ENCODE peak calls at places on chromosomes 16 and 17, in five cellular contexts. I is gastrocnemius medialis, D is lower lobe of right lung, E is cerebellum, U is aorta. J is an unnamed sample.

GRCh38 chr16:30009990-30010816 is 624 bp downstream of the DOC2A start:
- DNase-seq in I (no peak), D (no peak), E (peak), U (no peak), J (no peak)

GRCh38 chr16:20683812-20684211 is 13.7 kb downstream of the ACSM1 start:
- DNase-seq in I (no peak), D (no peak), E (no peak), U (no peak), J (no peak)

GRCh38 chr17:45314761-45315549 is 1.9 kb downstream of the MAP3K14 start:
- DNase-seq in I (no peak), D (no peak), E (no peak), U (no peak), J (no peak)

GRCh38 chr17:73591278-73592078 is 52.8 kb downstream of the SDK2 start:
- DNase-seq in I (no peak), D (no peak), E (no peak), U (no peak), J (no peak)

GRCh38 chr17:3772764-3773163 is 28.2 kb downstream of the ITGAE start:
- DNase-seq in I (no peak), D (no peak), E (no peak), U (no peak), J (no peak)

GRCh38 chr17:47802341-47803022 is 19.1 kb downstream of the OSBPL7 start:
- DNase-seq in I (no peak), D (no peak), E (peak), U (no peak), J (peak)

GRCh38 chr17:29291163-29291752 is 2.7 kb downstream of the NUFIP2 start:
- DNase-seq in I (peak), D (no peak), E (peak), U (no peak), J (no peak)

GRCh38 chr17:47905221-47905733 is 9.2 kb downstream of the SP2 start:
- DNase-seq in I (peak), D (peak), E (peak), U (peak), J (no peak)

GRCh38 chr16:48583075-48584065 is 26.6 kb downstream of the N4BP1 start:
- DNase-seq in I (no peak), D (no peak), E (no peak), U (no peak), J (no peak)

GRCh38 chr17:869567-870530 is 87.7 kb downstream of the MRM3 start:
- DNase-seq in I (peak), D (no peak), E (no peak), U (no peak), J (peak)

GRCh38 chr16:31869511-31870201 is 4.0 kb upstream of the ZNF267 start:
- DNase-seq in I (peak), D (peak), E (no peak), U (no peak), J (no peak)

GRCh38 chr17:59121901-59122480 is 15.3 kb upstream of the TRIM37 start:
- DNase-seq in I (no peak), D (no peak), E (no peak), U (no peak), J (no peak)

GRCh38 chr16:88415381-88416323 is 32.9 kb downstream of the ZNF469 start:
- DNase-seq in I (no peak), D (no peak), E (no peak), U (no peak), J (no peak)

GRCh38 chr17:43467981-43468541 is 15.7 kb upstream of the DHX8 start:
- DNase-seq in I (no peak), D (no peak), E (peak), U (no peak), J (no peak)

GRCh38 chr16:3119286-3119685 is 6.9 kb downstream of the ZNF205 start:
- DNase-seq in I (no peak), D (no peak), E (no peak), U (no peak), J (no peak)

GRCh38 chr17:20994779-20995149 is 48.0 kb downstream of the USP22 start:
- DNase-seq in I (no peak), D (no peak), E (no peak), U (no peak), J (no peak)

GRCh38 chr17:62824290-62825135 is 16.4 kb upstream of the MARCHF10 start:
- DNase-seq in I (no peak), D (no peak), E (no peak), U (no peak), J (peak)

GRCh38 chr16:27214084-27214961 is 11.0 kb downstream of the KDM8 start:
- DNase-seq in I (no peak), D (no peak), E (peak), U (no peak), J (no peak)